ENCODE peak calls at places on chromosome 20, in nine cellular contexts. One of them, this sample, is unnamed.

GRCh38 chr20:41340327-41341055 is at the start of gene LPIN3:
- DNase-seq in GM04503: peak
- DNase-seq in iPS-NIHi11: peak
- DNase-seq in posterior vena cava: peak
- DNase-seq in right cardiac atrium: peak
- DNase-seq in frontal cortex: peak
- DNase-seq in ELR: peak
- DNase-seq in AML-193: no peak
- DNase-seq in ELF-1: peak
- DNase-seq in this sample: peak

GRCh38 chr20:50510706-50511401 is 671 bp downstream of the PTPN1 start:
- DNase-seq in iPS-NIHi11: no peak
- DNase-seq in right cardiac atrium: peak
- DNase-seq in ELR: peak
- DNase-seq in AML-193: peak
- DNase-seq in posterior vena cava: no peak
- DNase-seq in ELF-1: peak
- DNase-seq in frontal cortex: no peak
- DNase-seq in GM04503: no peak
- DNase-seq in this sample: peak

GRCh38 chr20:57621426-57622200 is 1.4 kb upstream of the ZBP1 start:
- DNase-seq in ELF-1: no peak
- DNase-seq in GM04503: no peak
- DNase-seq in right cardiac atrium: no peak
- DNase-seq in posterior vena cava: peak
- DNase-seq in iPS-NIHi11: no peak
- DNase-seq in frontal cortex: no peak
- DNase-seq in AML-193: no peak
- DNase-seq in ELR: peak
- DNase-seq in this sample: no peak

GRCh38 chr20:18190466-18191233 is 53.0 kb downstream of the KAT14 start:
- DNase-seq in GM04503: no peak
- DNase-seq in right cardiac atrium: no peak
- DNase-seq in posterior vena cava: no peak
- DNase-seq in iPS-NIHi11: peak
- DNase-seq in ELR: no peak
- DNase-seq in frontal cortex: no peak
- DNase-seq in AML-193: no peak
- DNase-seq in ELF-1: no peak
- DNase-seq in this sample: peak

GRCh38 chr20:39835040-39835842 is 853.8 kb downstream of the MAFB start:
- DNase-seq in GM04503: no peak
- DNase-seq in AML-193: no peak
- DNase-seq in posterior vena cava: peak
- DNase-seq in ELF-1: no peak
- DNase-seq in right cardiac atrium: peak
- DNase-seq in iPS-NIHi11: no peak
- DNase-seq in frontal cortex: no peak
- DNase-seq in ELR: no peak
- DNase-seq in this sample: no peak

GRCh38 chr20:49790077-49790798 is 22.4 kb upstream of the SLC9A8 start:
- DNase-seq in GM04503: peak
- DNase-seq in right cardiac atrium: peak
- DNase-seq in ELR: peak
- DNase-seq in posterior vena cava: no peak
- DNase-seq in ELF-1: no peak
- DNase-seq in iPS-NIHi11: no peak
- DNase-seq in AML-193: peak
- DNase-seq in frontal cortex: no peak
- DNase-seq in this sample: peak

GRCh38 chr20:49690899-49691620 is 22.6 kb downstream of the B4GALT5 start:
- DNase-seq in ELR: peak
- DNase-seq in frontal cortex: no peak
- DNase-seq in posterior vena cava: no peak
- DNase-seq in AML-193: no peak
- DNase-seq in GM04503: no peak
- DNase-seq in right cardiac atrium: peak
- DNase-seq in ELF-1: no peak
- DNase-seq in iPS-NIHi11: no peak
- DNase-seq in this sample: no peak

GRCh38 chr20:41046716-41047115 is 18.1 kb downstream of the TOP1 start:
- DNase-seq in ELR: peak
- DNase-seq in frontal cortex: no peak
- DNase-seq in ELF-1: no peak
- DNase-seq in GM04503: no peak
- DNase-seq in right cardiac atrium: no peak
- DNase-seq in AML-193: no peak
- DNase-seq in posterior vena cava: no peak
- DNase-seq in iPS-NIHi11: no peak
- DNase-seq in this sample: no peak

GRCh38 chr20:5056801-5057599 is 55.7 kb upstream of the SLC23A2 start:
- DNase-seq in frontal cortex: peak
- DNase-seq in ELR: peak
- DNase-seq in ELF-1: peak
- DNase-seq in right cardiac atrium: peak
- DNase-seq in GM04503: no peak
- DNase-seq in posterior vena cava: no peak
- DNase-seq in AML-193: peak
- DNase-seq in iPS-NIHi11: peak
- DNase-seq in this sample: peak

GRCh38 chr20:6685181-6685582 is 82.3 kb upstream of the BMP2 start:
- DNase-seq in ELR: peak
- DNase-seq in right cardiac atrium: no peak
- DNase-seq in posterior vena cava: no peak
- DNase-seq in ELF-1: no peak
- DNase-seq in AML-193: no peak
- DNase-seq in GM04503: no peak
- DNase-seq in iPS-NIHi11: no peak
- DNase-seq in frontal cortex: no peak
- DNase-seq in this sample: no peak

GRCh38 chr20:20992274-20992673 is 113.9 kb downstream of the LINC00237 start:
- DNase-seq in iPS-NIHi11: no peak
- DNase-seq in ELF-1: no peak
- DNase-seq in frontal cortex: no peak
- DNase-seq in posterior vena cava: no peak
- DNase-seq in right cardiac atrium: no peak
- DNase-seq in ELR: no peak
- DNase-seq in AML-193: no peak
- DNase-seq in GM04503: no peak
- DNase-seq in this sample: no peak

GRCh38 chr20:47735412-47736400 is 49.6 kb downstream of the SULF2 start:
- DNase-seq in ELR: no peak
- DNase-seq in ELF-1: no peak
- DNase-seq in right cardiac atrium: peak
- DNase-seq in AML-193: peak
- DNase-seq in posterior vena cava: peak
- DNase-seq in GM04503: no peak
- DNase-seq in frontal cortex: no peak
- DNase-seq in iPS-NIHi11: no peak
- DNase-seq in this sample: no peak

GRCh38 chr20:5261763-5262162 is 55.0 kb downstream of the PROKR2 start:
- DNase-seq in AML-193: no peak
- DNase-seq in right cardiac atrium: no peak
- DNase-seq in GM04503: no peak
- DNase-seq in iPS-NIHi11: no peak
- DNase-seq in posterior vena cava: no peak
- DNase-seq in ELF-1: no peak
- DNase-seq in ELR: no peak
- DNase-seq in frontal cortex: no peak
- DNase-seq in this sample: no peak

GRCh38 chr20:4885877-4886276 is 115.4 kb downstream of the SLC23A2 start:
- DNase-seq in ELF-1: no peak
- DNase-seq in AML-193: no peak
- DNase-seq in frontal cortex: no peak
- DNase-seq in GM04503: no peak
- DNase-seq in right cardiac atrium: no peak
- DNase-seq in posterior vena cava: no peak
- DNase-seq in ELR: no peak
- DNase-seq in iPS-NIHi11: no peak
- DNase-seq in this sample: no peak

GRCh38 chr20:24136659-24137246 is 148.2 kb upstream of the GGTLC1 start:
- DNase-seq in right cardiac atrium: no peak
- DNase-seq in posterior vena cava: no peak
- DNase-seq in ELF-1: no peak
- DNase-seq in AML-193: peak
- DNase-seq in ELR: no peak
- DNase-seq in iPS-NIHi11: no peak
- DNase-seq in GM04503: no peak
- DNase-seq in frontal cortex: no peak
- DNase-seq in this sample: no peak

GRCh38 chr20:46178891-46179290 is 60.8 kb downstream of the CD40 start:
- DNase-seq in GM04503: no peak
- DNase-seq in ELR: no peak
- DNase-seq in iPS-NIHi11: no peak
- DNase-seq in ELF-1: no peak
- DNase-seq in posterior vena cava: no peak
- DNase-seq in AML-193: no peak
- DNase-seq in right cardiac atrium: no peak
- DNase-seq in frontal cortex: no peak
- DNase-seq in this sample: no peak

GRCh38 chr20:16078172-16078898 is 494.9 kb downstream of the KIF16B start:
- DNase-seq in posterior vena cava: no peak
- DNase-seq in ELF-1: no peak
- DNase-seq in ELR: no peak
- DNase-seq in right cardiac atrium: no peak
- DNase-seq in GM04503: no peak
- DNase-seq in AML-193: no peak
- DNase-seq in iPS-NIHi11: no peak
- DNase-seq in frontal cortex: no peak
- DNase-seq in this sample: no peak

GRCh38 chr20:32516985-32517873 is 67.9 kb downstream of the NOL4L start:
- DNase-seq in right cardiac atrium: no peak
- DNase-seq in posterior vena cava: peak
- DNase-seq in ELR: no peak
- DNase-seq in ELF-1: peak
- DNase-seq in iPS-NIHi11: no peak
- DNase-seq in GM04503: no peak
- DNase-seq in frontal cortex: no peak
- DNase-seq in AML-193: no peak
- DNase-seq in this sample: peak

GRCh38 chr20:49563015-49563980 is 4.6 kb downstream of the PTGIS start:
- DNase-seq in ELR: no peak
- DNase-seq in AML-193: no peak
- DNase-seq in ELF-1: no peak
- DNase-seq in right cardiac atrium: no peak
- DNase-seq in GM04503: no peak
- DNase-seq in frontal cortex: no peak
- DNase-seq in posterior vena cava: peak
- DNase-seq in iPS-NIHi11: no peak
- DNase-seq in this sample: no peak

GRCh38 chr20:22533823-22534751 is 50.3 kb downstream of the FOXA2 start:
- DNase-seq in GM04503: no peak
- DNase-seq in AML-193: no peak
- DNase-seq in iPS-NIHi11: no peak
- DNase-seq in posterior vena cava: no peak
- DNase-seq in ELR: no peak
- DNase-seq in frontal cortex: no peak
- DNase-seq in ELF-1: no peak
- DNase-seq in right cardiac atrium: no peak
- DNase-seq in this sample: no peak

GRCh38 chr20:35854697-35855434 is 83.1 kb downstream of the PHF20 start:
- DNase-seq in iPS-NIHi11: no peak
- DNase-seq in right cardiac atrium: no peak
- DNase-seq in ELF-1: no peak
- DNase-seq in posterior vena cava: no peak
- DNase-seq in AML-193: no peak
- DNase-seq in ELR: no peak
- DNase-seq in frontal cortex: no peak
- DNase-seq in GM04503: no peak
- DNase-seq in this sample: no peak

This sample was measured in GM23338.